ENCODE peak calls at places on chromosomes 11 and 22, in eight cellular contexts. F, E, M, X, K, C, V and R are unnamed samples.

GRCh38 chr11:70298243-70298915 is 27.9 kb downstream of the PPFIA1 start:
- DNase-seq in M (no peak), K (no peak), C (no peak), E (no peak), F (peak; percentile 39), V (no peak), X (no peak), R (peak; percentile 52)

GRCh38 chr11:94897330-94897768 is 76.0 kb downstream of the CWC15 start:
- DNase-seq in C (peak; percentile 58), F (peak; percentile 53), M (no peak), K (no peak), V (no peak), X (peak; percentile 26), E (peak; percentile 29), R (peak; percentile 79)

GRCh38 chr22:40499187-40499753 is 128.9 kb downstream of the SGSM3 start:
- DNase-seq in C (peak; percentile 70), X (no peak), F (peak; percentile 98), E (no peak), K (no peak), M (no peak), V (peak; percentile 26), R (peak; percentile 90)

GRCh38 chr11:45643585-45643984 is 21.8 kb downstream of the CHST1 start:
- DNase-seq in X (no peak), M (no peak), E (no peak), C (no peak), F (no peak), K (no peak), V (no peak), R (no peak)

GRCh38 chr22:48347311-48347710 is 1480.4 kb downstream of the BRD1 start:
- DNase-seq in F (no peak), X (no peak), K (no peak), C (no peak), V (no peak), M (no peak), E (no peak), R (no peak)

GRCh38 chr11:69199583-69200295 is 44.0 kb downstream of the SMIM38 start:
- DNase-seq in X (no peak), K (no peak), M (no peak), F (no peak), E (no peak), V (no peak), C (no peak), R (no peak)

GRCh38 chr22:25176175-25176574 is 23.5 kb upstream of the CRYBB3 start:
- DNase-seq in F (no peak), E (no peak), V (no peak), K (no peak), X (no peak), C (no peak), M (no peak), R (no peak)

GRCh38 chr11:132793831-132794230 is 738.5 kb downstream of the OPCML start:
- DNase-seq in V (no peak), M (no peak), F (no peak), K (no peak), C (no peak), X (no peak), E (no peak), R (no peak)

GRCh38 chr22:23682082-23682481 is 8.7 kb upstream of the RGL4 start:
- DNase-seq in V (no peak), M (no peak), K (no peak), E (no peak), C (no peak), F (no peak), X (no peak), R (no peak)

GRCh38 chr22:28766628-28767027 is 5.9 kb upstream of the CCDC117 start:
- DNase-seq in E (no peak), F (no peak), C (no peak), M (no peak), V (no peak), X (no peak), K (no peak), R (no peak)

GRCh38 chr22:49642331-49642730 is 185.3 kb downstream of the BRD1 start:
- DNase-seq in E (no peak), K (no peak), C (no peak), V (no peak), M (no peak), X (no peak), F (no peak), R (no peak)

GRCh38 chr11:105670811-105671210 is 60.9 kb downstream of the GRIA4 start:
- DNase-seq in V (no peak), F (peak; percentile 62), E (no peak), C (no peak), K (no peak), X (no peak), M (no peak), R (no peak)

GRCh38 chr11:11169715-11170351 is 183.2 kb downstream of the CSNK2A3 start:
- DNase-seq in C (no peak), V (no peak), X (no peak), E (no peak), M (no peak), F (no peak), K (no peak), R (no peak)

GRCh38 chr11:72036687-72037086 is 38.0 kb downstream of the IL18BP start:
- DNase-seq in V (no peak), M (no peak), C (no peak), E (no peak), F (no peak), X (no peak), K (no peak), R (no peak)

GRCh38 chr11:8728566-8728965 is 46.0 kb downstream of the RPL27A start:
- DNase-seq in X (no peak), M (no peak), E (no peak), F (peak; percentile 58), C (peak; percentile 37), V (no peak), K (no peak), R (peak; percentile 28)

GRCh38 chr11:92750794-92751193 is 218.7 kb upstream of the MTNR1B start:
- DNase-seq in K (no peak), M (no peak), V (no peak), E (no peak), F (no peak), X (no peak), C (no peak), R (no peak)

GRCh38 chr11:69700278-69701140 is 3.3 kb downstream of the FGF19 start:
- DNase-seq in C (peak; percentile 85), V (no peak), K (no peak), F (peak; percentile 55), X (peak; percentile 73), M (peak; percentile 45), E (peak; percentile 54), R (peak; percentile 63)

GRCh38 chr11:12640926-12641849 is 33.0 kb upstream of the TEAD1 start:
- DNase-seq in X (no peak), K (no peak), C (no peak), E (no peak), F (no peak), M (no peak), V (no peak), R (no peak)

GRCh38 chr11:1163911-1164735 is 6.4 kb downstream of the MUC5AC start:
- DNase-seq in E (no peak), X (no peak), M (no peak), K (no peak), V (no peak), C (no peak), F (no peak), R (no peak)

GRCh38 chr11:117145393-117145761 is 1.3 kb downstream of the PAFAH1B2 start:
- DNase-seq in V (no peak), E (peak; percentile 9), C (peak; percentile 64), M (no peak), K (peak; percentile 78), X (no peak), F (peak; percentile 34), R (peak; percentile 54)

GRCh38 chr11:73293356-73293936 is 14.6 kb upstream of the ARHGEF17 start:
- DNase-seq in K (no peak), E (no peak), V (no peak), C (no peak), X (no peak), M (no peak), F (no peak), R (no peak)

GRCh38 chr11:126597041-126597440 is 241.6 kb downstream of the ST3GAL4 start:
- DNase-seq in K (no peak), M (no peak), E (no peak), F (no peak), X (no peak), C (no peak), V (no peak), R (no peak)

GRCh38 chr11:68312117-68312779 is at the start of gene LRP5:
- DNase-seq in K (no peak), M (no peak), E (peak; percentile 27), F (no peak), V (peak; percentile 70), X (no peak), C (peak; percentile 58), R (peak; percentile 78)

GRCh38 chr11:112128483-112129121 is 35.3 kb downstream of the IL18 start:
- DNase-seq in E (peak; percentile 89), M (no peak), K (no peak), V (no peak), X (peak; percentile 71), C (peak; percentile 14), F (peak; percentile 87), R (peak; percentile 64)

GRCh38 chr22:50169774-50170341 is 673 bp upstream of the PANX2 start:
- DNase-seq in E (peak; percentile 22), M (no peak), C (peak; percentile 84), X (peak; percentile 81), F (no peak), V (no peak), K (no peak), R (peak; percentile 53)

GRCh38 chr22:42300286-42301071 is 30.0 kb upstream of the TCF20 start:
- DNase-seq in C (peak; percentile 51), M (no peak), E (no peak), K (peak; percentile 25), V (peak; percentile 66), X (no peak), F (no peak), R (no peak)

GRCh38 chr11:3163241-3163981 is 1.7 kb downstream of the OSBPL5 start:
- DNase-seq in F (no peak), C (no peak), X (no peak), E (no peak), V (no peak), M (no peak), K (no peak), R (peak; percentile 40)

GRCh38 chr11:10655931-10656576 is 37.5 kb downstream of the IRAG1 start:
- DNase-seq in M (no peak), E (no peak), X (no peak), F (no peak), C (no peak), V (no peak), K (no peak), R (no peak)

GRCh38 chr22:49291781-49292180 is 535.9 kb downstream of the BRD1 start:
- DNase-seq in F (no peak), K (no peak), E (no peak), X (no peak), C (no peak), V (no peak), M (no peak), R (no peak)

GRCh38 chr22:47818496-47818895 is 1056.0 kb downstream of the TBC1D22A start:
- DNase-seq in M (no peak), E (no peak), V (no peak), K (no peak), F (no peak), X (no peak), C (no peak), R (no peak)

GRCh38 chr11:75380716-75381420 is 18.4 kb upstream of the RPS3 start:
- DNase-seq in C (no peak), V (no peak), M (no peak), F (no peak), K (peak; percentile 34), X (no peak), E (no peak), R (no peak)

GRCh38 chr11:8099291-8099899 is 18.4 kb downstream of the TUB start:
- DNase-seq in C (peak; percentile 75), X (peak; percentile 59), V (no peak), F (peak; percentile 82), K (no peak), E (peak; percentile 47), M (no peak), R (peak; percentile 90)